ENCODE peak calls at places on chromosomes 3 and 15, in eight cellular contexts. C is mammary epithelial cell; G is right atrium auricular region; E is transverse colon; I is esophagus squamous epithelium; J is heart right ventricle; Y is PC-3; Q is CD4-positive, alpha-beta T cell. N is an unnamed sample.
A peak's percentile ranks its signal among the peaks of the same experiment; 100 is the strongest.

GRCh38 chr3:151146731-151147091 is 56.3 kb downstream of the GPR171 start:
- DNase-seq in C (no peak), G (no peak), E (no peak), I (no peak), J (no peak), Y (no peak), Q (no peak), N (no peak)

GRCh38 chr3:141434255-141434654 is 52.6 kb upstream of the RASA2 start:
- DNase-seq in C (no peak), G (no peak), E (no peak), I (no peak), J (no peak), Y (no peak), Q (no peak), N (no peak)

GRCh38 chr15:82535566-82536408 is 4.5 kb downstream of the RPS17 start:
- DNase-seq in C (no peak), G (no peak), E (no peak), I (no peak), J (no peak), Y (no peak), Q (no peak), N (no peak)

GRCh38 chr3:40450438-40450837 is 6.7 kb upstream of the RPL14 start:
- DNase-seq in C (no peak), G (no peak), E (no peak), I (no peak), J (no peak), Y (no peak), Q (no peak), N (no peak)

GRCh38 chr15:27054426-27054825 is 83.4 kb downstream of the GABRG3 start:
- DNase-seq in C (no peak), G (no peak), E (no peak), I (no peak), J (no peak), Y (no peak), Q (no peak), N (no peak)

GRCh38 chr3:184540777-184541681 is 20.6 kb upstream of the EPHB3 start:
- DNase-seq in C (peak; percentile 69), G (peak; percentile 60), E (peak; percentile 87), I (no peak), J (peak; percentile 41), Y (peak; percentile 89), Q (peak; percentile 70), N (peak; percentile 59)

GRCh38 chr15:28021281-28022039 is 77.7 kb downstream of the OCA2 start:
- DNase-seq in C (peak; percentile 2), G (no peak), E (peak; percentile 30), I (no peak), J (peak; percentile 34), Y (peak; percentile 69), Q (no peak), N (no peak)

GRCh38 chr3:69850849-69851248 is 111.6 kb downstream of the MITF start:
- DNase-seq in C (no peak), G (no peak), E (no peak), I (no peak), J (no peak), Y (no peak), Q (no peak), N (no peak)

GRCh38 chr3:42306499-42306898 is 40.5 kb upstream of the CCK start:
- DNase-seq in C (no peak), G (no peak), E (no peak), I (no peak), J (no peak), Y (no peak), Q (no peak), N (no peak)

GRCh38 chr3:181839915-181840295 is 128.2 kb downstream of the SOX2 start:
- DNase-seq in C (no peak), G (no peak), E (no peak), I (no peak), J (no peak), Y (no peak), Q (no peak), N (no peak)

GRCh38 chr15:76903251-76903681 is 1.9 kb downstream of the SCAPER start:
- DNase-seq in C (peak; percentile 13), G (no peak), E (no peak), I (no peak), J (no peak), Y (peak; percentile 24), Q (no peak), N (no peak)

GRCh38 chr15:100731259-100732156 is 129.1 kb downstream of the ASB7 start:
- DNase-seq in C (no peak), G (no peak), E (no peak), I (no peak), J (no peak), Y (no peak), Q (no peak), N (no peak)

GRCh38 chr3:58434990-58435389 is 1.4 kb upstream of the PDHB start:
- DNase-seq in C (no peak), G (no peak), E (no peak), I (no peak), J (no peak), Y (peak; percentile 44), Q (no peak), N (no peak)

GRCh38 chr3:138070006-138070405 is 45.4 kb downstream of the DZIP1L start:
- DNase-seq in C (no peak), G (no peak), E (no peak), I (no peak), J (no peak), Y (peak; percentile 7), Q (no peak), N (no peak)

GRCh38 chr15:60528530-60528929 is 49.6 kb upstream of the ICE2 start:
- DNase-seq in C (peak; percentile 42), G (no peak), E (no peak), I (no peak), J (no peak), Y (peak; percentile 27), Q (no peak), N (no peak)

GRCh38 chr3:100563228-100563627 is 46.2 kb upstream of the ADGRG7 start:
- DNase-seq in C (no peak), G (no peak), E (no peak), I (no peak), J (no peak), Y (no peak), Q (no peak), N (no peak)

GRCh38 chr3:178155521-178155920 is 380.7 kb upstream of the KCNMB2 start:
- DNase-seq in C (no peak), G (no peak), E (no peak), I (no peak), J (no peak), Y (peak; percentile 19), Q (no peak), N (no peak)
- TF ChIP-seq CTCF in C (peak; percentile 4), G (no peak), E (no peak), I (no peak), J (no peak), Y (peak; percentile 39), Q (no peak), N (no peak)

DNA sequence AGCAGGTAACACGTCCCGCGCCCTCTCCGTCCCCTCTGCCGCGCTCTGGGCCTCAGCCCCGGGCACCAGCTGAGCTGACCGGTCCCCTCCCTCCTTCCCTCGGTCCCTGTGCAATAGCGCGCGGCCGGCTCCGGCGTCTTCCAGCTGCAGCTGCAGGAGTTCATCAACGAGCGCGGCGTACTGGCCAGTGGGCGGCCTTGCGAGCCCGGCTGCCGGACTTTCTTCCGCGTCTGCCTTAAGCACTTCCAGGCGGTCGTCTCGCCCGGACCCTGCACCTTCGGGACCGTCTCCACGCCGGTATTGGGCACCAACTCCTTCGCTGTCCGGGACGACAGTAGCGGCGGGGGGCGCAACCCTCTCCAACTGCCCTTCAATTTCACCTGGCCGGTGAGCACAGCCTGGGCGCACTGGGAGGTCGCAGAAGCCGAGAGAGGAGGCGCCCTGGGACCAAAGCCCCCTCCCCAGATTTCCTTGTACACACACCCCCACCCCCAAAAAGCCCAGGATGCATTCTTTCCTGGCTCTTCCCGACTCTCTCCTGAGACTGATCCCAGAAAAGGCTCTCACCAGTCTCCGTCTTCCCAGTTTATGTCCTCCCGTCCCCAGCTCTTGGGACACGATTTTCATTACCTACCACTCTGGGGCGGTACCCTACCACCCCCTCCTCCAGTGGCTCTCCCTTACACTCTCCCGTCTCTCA is 740 bp downstream of the DLL4 start:
- DNase-seq in C (peak; percentile 45), G (no peak), E (peak; percentile 61), I (no peak), J (no peak), Y (peak; percentile 51), Q (no peak), N (no peak)
- H3K27me3 ChIP-seq in C (peaks cover 30% of the 10 kb centered on the region), G (peaks cover 18% of the 10 kb centered on the region), E (peaks cover 68% of the 10 kb centered on the region), I (peaks cover 42% of the 10 kb centered on the region), J (peaks cover 52% of the 10 kb centered on the region), Y (peaks cover 25% of the 10 kb centered on the region), Q (peaks cover 74% of the 10 kb centered on the region), N (peaks cover 44% of the 10 kb centered on the region)

GRCh38 chr15:25070357-25070963 is 115.7 kb downstream of the SNRPN start:
- DNase-seq in C (no peak), G (no peak), E (no peak), I (no peak), J (no peak), Y (no peak), Q (no peak), N (no peak)
- H3K9me3 ChIP-seq in C (peaks cover 100% of the 10 kb centered on the region), G (peaks cover 100% of the 10 kb centered on the region), E (peaks cover 100% of the 10 kb centered on the region), I (peaks cover 100% of the 10 kb centered on the region), J (peaks cover 74% of the 10 kb centered on the region), Y (peaks cover 94% of the 10 kb centered on the region), Q (peaks cover 100% of the 10 kb centered on the region), N (peaks cover 98% of the 10 kb centered on the region)

DNA sequence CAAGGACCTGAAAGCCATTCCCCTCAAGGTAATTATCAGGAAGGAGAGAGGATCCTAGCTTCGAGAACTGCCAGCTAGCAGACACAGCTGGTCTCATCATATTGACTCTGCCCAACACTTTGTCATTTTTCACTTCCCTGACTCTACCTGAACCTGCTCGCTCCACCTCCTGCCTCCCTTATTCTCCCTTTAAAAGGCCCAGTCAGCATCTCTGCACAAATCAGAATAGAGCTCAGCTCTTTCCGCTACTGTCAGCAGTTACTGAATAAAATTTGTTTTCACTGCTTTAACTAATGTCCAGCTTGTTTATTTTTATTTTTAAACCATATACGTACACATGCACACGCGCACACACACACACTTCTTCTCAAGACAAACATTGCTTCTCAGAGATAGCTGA is 57.2 kb upstream of the MCF2L2 start:
- DNase-seq in C (no peak), G (no peak), E (no peak), I (no peak), J (no peak), Y (no peak), Q (no peak), N (no peak)
- TF ChIP-seq CTCF in C (no peak), G (no peak), E (no peak), I (no peak), J (no peak), Y (no peak), Q (no peak), N (no peak)

DNA sequence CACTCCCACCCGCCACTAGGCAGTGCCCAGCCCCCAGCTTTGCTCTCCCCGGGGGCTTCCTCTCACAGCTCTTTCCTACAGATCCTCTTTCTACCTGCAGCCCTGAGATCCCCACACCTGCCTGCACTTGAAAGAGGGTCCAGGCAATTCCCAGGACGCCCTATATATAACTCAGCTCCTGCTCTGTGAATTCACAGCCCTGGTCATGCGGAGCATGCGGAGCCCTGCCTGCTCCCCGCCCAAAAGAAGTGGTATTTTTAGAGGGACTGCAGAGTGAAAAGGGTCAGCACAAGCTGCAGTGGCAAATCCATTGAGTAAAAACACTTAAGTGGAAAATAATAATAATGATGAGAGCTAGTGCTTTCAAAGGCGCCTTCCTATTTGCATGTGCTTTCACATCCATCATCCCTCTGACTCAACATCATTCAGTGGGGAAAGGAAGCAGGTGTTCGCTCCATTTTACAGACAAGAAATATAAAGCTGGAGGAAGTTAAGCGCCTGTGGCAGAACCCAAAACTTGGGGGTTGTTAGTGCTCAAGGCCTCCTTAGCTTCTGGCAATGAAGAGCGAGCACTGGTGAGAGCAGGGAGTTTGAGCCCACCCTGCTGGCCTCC is 76.3 kb upstream of the LIPC start:
- DNase-seq in C (no peak), G (no peak), E (no peak), I (no peak), J (no peak), Y (no peak), Q (no peak), N (no peak)
- H3K27me3 ChIP-seq in C (no peaks in the 10 kb centered on the region), G (no peaks in the 10 kb centered on the region), E (no peaks in the 10 kb centered on the region), I (no peaks in the 10 kb centered on the region), J (no peaks in the 10 kb centered on the region), Y (no peaks in the 10 kb centered on the region), Q (no peaks in the 10 kb centered on the region), N (no peaks in the 10 kb centered on the region)

N was measured in CD8-positive, alpha-beta T cell.